ENCODE peak calls at places on chromosomes 3 and 15, in four cellular contexts. A, C, V and U are unnamed samples.

GRCh38 chr3:9130318-9131110 is 118.9 kb downstream of the SRGAP3 start:
- DNase-seq in V (no peak), C (no peak), A (no peak), U (no peak)

GRCh38 chr15:65896231-65896630 is 26.9 kb downstream of the RAB11A start:
- DNase-seq in V (peak), C (no peak), A (no peak), U (no peak)

GRCh38 chr3:47515864-47516319 is 2.4 kb upstream of the ELP6 start:
- DNase-seq in A (no peak), V (no peak), C (no peak), U (no peak)

GRCh38 chr3:188734395-188734794 is 437.4 kb upstream of the TPRG1 start:
- DNase-seq in V (no peak), C (no peak), A (peak), U (no peak)

GRCh38 chr15:59200560-59200959 is 6.1 kb upstream of the LDHAL6B start:
- DNase-seq in A (peak), C (no peak), V (peak), U (no peak)

GRCh38 chr15:94910166-94910565 is 678.8 kb downstream of the MCTP2 start:
- DNase-seq in A (peak), V (no peak), C (no peak), U (no peak)

GRCh38 chr3:188185717-188186236 is 31.8 kb downstream of the LPP start:
- DNase-seq in C (no peak), A (peak), V (no peak), U (peak)

GRCh38 chr3:146881366-146881765 is 276.2 kb upstream of the PLSCR5 start:
- DNase-seq in C (no peak), A (no peak), V (no peak), U (no peak)

GRCh38 chr3:62712776-62713175 is 162.4 kb downstream of the CADPS start:
- DNase-seq in V (no peak), C (no peak), A (no peak), U (no peak)

GRCh38 chr3:43998841-43999805 is 242.6 kb upstream of the TOPAZ1 start:
- DNase-seq in V (peak), C (no peak), A (peak), U (no peak)

GRCh38 chr3:58784888-58785287 is 118.3 kb upstream of the FAM3D start:
- DNase-seq in C (no peak), V (no peak), A (no peak), U (no peak)

GRCh38 chr3:51940648-51941421 is 869 bp downstream of the RRP9 start:
- DNase-seq in A (peak), C (peak), V (peak), U (no peak)

GRCh38 chr3:33061782-33062181 is 35.2 kb downstream of the GLB1 start:
- DNase-seq in C (no peak), A (peak), V (peak), U (no peak)

GRCh38 chr3:141242035-141242721 is 10.6 kb downstream of the PXYLP1 start:
- DNase-seq in C (no peak), A (no peak), V (peak), U (no peak)

GRCh38 chr3:27914199-27914598 is 192.1 kb upstream of the EOMES start:
- DNase-seq in V (no peak), A (peak), C (no peak), U (no peak)

GRCh38 chr3:170154569-170155143 is 26.9 kb downstream of the PHC3 start:
- DNase-seq in V (no peak), A (no peak), C (no peak), U (no peak)

GRCh38 chr3:2303567-2303966 is 204.9 kb downstream of the CNTN4 start:
- DNase-seq in V (no peak), A (peak), C (no peak), U (no peak)

GRCh38 chr3:32457971-32458471 is 44.6 kb downstream of the CMTM6 start:
- DNase-seq in V (no peak), A (no peak), C (no peak), U (no peak)

GRCh38 chr3:58864480-58864879 is 185.3 kb downstream of the CFAP20DC start:
- DNase-seq in A (no peak), C (no peak), V (no peak), U (no peak)

GRCh38 chr15:58430224-58430787 is 1.5 kb upstream of the LIPC start:
- DNase-seq in A (no peak), C (no peak), V (no peak), U (no peak)

GRCh38 chr15:50287324-50288116 is 22.0 kb upstream of the HDC start:
- DNase-seq in V (no peak), C (no peak), A (no peak), U (no peak)

GRCh38 chr3:32340039-32340438 is 51.6 kb upstream of the CMTM7 start:
- DNase-seq in A (peak), C (no peak), V (peak), U (no peak)

GRCh38 chr3:54572197-54572895 is 355.5 kb downstream of the LRTM1 start:
- DNase-seq in V (no peak), A (no peak), C (no peak), U (no peak)

GRCh38 chr3:41507336-41508062 is 308.2 kb downstream of the CTNNB1 start:
- DNase-seq in V (no peak), A (no peak), C (no peak), U (no peak)

GRCh38 chr15:77985931-77986480 is 91.5 kb downstream of the TBC1D2B start:
- DNase-seq in A (no peak), C (peak), V (no peak), U (no peak)

DNA sequence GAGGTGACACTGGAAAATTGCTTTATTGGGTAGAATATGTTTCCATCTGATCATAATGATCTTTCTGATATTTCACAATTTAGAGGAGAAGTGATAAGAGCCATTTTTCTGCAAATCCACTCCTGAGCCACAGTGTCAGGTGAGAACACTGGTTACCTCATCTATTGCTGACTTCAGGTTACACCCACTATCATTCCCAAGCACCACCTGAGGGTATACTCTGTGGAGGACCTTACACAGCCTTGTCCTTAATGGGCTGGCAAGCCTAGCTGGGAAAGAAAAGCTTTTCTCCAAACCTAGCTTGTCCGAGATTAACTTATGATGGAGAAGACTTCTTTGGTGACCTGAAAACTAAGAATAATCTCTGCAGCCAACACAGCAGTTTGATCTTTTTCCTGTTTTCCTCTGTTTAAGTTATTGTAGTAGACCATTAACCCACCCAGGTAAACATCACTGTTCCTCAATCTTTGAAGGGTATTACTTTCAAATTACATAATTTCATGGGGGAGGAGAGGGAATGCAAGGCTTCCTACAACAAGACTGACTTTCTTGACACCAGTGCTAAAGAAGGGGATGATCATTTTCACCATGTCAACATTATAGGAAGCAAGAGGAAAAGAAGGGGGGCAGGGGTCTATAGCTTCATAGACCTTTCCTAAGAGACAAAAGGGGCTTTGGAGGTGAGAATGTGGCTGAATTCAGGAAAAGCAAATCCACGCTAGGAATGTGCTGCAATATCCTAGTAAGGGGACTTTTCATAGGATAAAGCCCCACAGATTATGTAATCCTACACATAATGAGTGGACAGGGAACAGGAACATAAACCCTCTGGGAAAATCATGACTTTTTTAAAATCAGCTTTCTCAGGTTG is 1.7 kb downstream of the NCEH1 start:
- DNase-seq in C (no peak), A (peak), V (no peak), U (no peak)
- H3K4me3 ChIP-seq in C (peak), A (no peak), V (peak), U (peak)

DNA sequence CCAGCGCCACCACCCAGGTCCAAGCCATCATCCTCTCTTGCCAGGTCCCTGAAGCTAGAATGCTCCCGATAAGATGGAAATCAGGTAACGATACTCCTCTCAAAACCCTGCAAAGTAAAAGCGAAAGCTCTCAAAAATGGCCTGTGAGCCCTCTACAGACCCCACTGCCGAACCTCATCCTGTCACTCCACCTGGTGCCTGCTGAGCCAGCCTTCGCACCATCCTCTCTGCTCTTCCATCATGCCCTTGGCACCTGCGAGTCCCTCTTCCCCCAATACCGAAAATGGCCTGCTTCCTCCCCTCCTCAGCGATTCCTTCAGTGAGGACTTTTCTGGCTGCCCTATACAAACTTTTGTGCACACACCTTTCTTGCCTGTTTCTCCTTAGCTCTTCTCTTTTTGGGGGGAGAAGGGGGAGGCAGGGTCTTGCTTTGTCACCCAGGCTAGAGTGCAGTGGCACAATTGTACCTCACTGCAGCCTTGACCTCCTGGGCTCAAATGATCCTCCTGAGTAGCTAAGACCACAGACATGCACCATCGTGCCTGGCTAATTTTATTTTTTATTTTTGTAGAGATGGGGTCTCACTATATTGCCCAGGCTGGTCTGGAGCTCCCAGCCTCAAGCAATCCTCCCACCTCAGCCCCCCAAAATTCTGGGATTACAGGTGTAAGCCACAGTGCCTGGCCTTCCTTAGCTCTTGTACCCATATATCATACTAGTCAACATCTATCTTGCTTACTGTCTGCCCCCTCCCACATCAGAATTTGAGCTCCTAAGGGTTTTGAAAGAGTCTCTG is 3.0 kb downstream of the IDH2 start:
- DNase-seq in A (no peak), V (no peak), C (no peak), U (no peak)
- H3K4me3 ChIP-seq in A (no peak), V (no peak), C (no peak), U (peak)

GRCh38 chr3:172133830-172134229 is 94.5 kb downstream of the FNDC3B start:
- DNase-seq in V (no peak), C (no peak), A (no peak), U (no peak)
- H3K4me3 ChIP-seq in V (no peak), C (no peak), A (no peak), U (no peak)

DNA sequence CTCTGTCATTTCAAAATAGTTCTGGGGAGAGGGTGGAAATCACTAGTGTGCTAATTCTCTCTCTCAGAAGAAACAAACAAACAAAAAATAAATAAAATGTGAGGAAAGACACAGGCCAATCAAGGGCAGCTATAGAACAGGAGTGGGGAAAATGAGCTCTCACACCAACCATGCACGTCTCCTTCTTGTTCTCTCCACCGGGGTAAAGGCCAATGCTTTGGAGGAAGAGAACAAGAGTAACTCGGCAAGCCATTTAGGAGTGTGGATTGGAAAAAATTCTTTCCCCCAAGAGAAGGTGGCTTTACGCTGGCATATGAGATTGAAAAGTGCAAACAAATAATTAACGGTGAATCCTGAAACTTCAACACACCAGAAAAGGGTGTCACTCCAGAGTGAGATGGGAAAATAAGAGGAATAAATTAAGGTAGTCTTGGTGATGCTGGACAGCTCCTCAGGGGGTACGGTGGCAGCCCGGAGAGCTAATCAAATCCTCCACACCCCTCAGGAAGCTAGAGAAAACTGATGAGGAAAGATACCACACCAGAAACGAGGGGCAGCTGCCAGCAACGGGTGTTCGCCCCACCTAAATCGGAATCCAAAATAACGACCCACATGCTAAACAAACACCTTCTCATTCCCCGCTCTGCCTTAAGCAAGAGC is 88.0 kb downstream of the RFTN1 start:
- DNase-seq in A (no peak), C (no peak), V (no peak), U (no peak)
- H3K4me3 ChIP-seq in A (no peak), C (no peak), V (no peak), U (no peak)

DNA sequence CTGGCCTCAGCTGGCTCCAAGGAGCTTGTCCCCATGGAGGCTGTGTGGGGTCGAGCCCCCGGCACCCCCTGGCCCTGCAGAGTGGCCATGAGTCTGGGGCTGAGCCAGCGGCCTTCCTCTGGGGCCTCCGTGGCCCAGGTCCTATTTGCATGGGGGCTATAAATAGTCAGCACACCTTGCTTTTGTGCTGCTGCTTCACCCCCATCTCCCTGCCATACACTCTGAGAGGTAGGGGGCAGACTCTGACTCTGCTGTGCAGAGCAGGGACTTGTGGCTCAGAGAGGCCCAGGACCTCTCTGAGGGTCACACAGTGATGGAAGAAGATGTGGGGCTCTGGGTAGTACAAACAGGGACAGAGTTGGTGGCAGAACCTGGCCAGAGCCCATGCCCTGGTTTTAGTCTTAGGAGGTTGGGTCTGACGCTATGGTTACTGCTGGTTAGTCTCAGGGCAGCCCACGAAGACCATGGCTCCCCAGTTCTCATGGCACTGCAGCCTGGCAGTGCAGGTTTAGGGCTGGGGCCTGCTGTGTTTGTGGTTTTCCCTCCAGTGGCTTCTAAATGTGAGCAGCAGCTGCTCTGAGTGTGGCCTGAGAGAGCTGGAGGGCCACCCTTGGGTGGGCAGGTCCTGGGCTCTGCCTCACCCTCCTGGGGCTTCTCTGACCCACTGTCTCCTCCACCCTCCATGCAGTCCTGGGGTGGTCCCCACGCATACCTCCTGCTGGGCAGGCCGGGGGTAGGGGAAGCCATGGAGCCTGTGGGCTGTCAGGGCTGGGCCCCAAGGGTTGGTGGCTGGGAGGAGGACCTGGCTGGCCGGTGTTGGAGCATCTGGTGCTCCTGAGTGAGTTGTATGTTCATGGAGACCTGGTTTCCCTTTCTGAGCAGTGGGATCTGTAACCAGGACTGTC is 13.6 kb downstream of the PRKCD start:
- DNase-seq in C (no peak), V (no peak), A (no peak), U (no peak)
- H3K4me3 ChIP-seq in C (no peak), V (no peak), A (no peak), U (no peak)

DNA sequence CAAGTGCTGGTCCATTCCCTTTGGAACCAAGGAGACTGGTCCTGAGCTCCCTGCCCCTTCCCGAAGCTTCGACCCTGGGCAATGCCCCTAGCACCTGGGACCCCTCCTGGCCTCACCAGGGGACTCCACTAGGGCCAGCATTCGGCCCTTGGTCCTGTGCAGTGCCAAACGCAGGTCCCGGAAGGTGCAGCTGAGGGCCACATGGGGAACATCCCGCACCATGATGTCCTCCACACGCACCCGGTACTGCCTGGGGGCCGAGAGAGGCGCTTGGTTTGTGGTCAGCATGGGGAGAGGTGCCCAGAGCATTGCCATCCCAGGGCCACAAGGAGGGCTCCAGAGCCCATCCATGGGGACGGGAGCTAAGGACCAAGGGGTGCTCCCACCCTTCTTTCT is 7.9 kb downstream of the CLCN2 start:
- DNase-seq in A (no peak), V (no peak), C (no peak), U (no peak)
- H3K4me3 ChIP-seq in A (no peak), V (no peak), C (no peak), U (no peak)